ENCODE peak calls at places on chromosomes 5 and 9, in ten cellular contexts. One of them, this sample, is unnamed.

GRCh38 chr5:154478752-154479159 is 729 bp upstream of the HAND1 start:
- DNase-seq in A549: no peak
- DNase-seq in activated CD8-positive, alpha-beta T cell treated with anti-CD3 and anti-CD28 coated beads for 36 hours: no peak
- DNase-seq in MM.1S: no peak
- DNase-seq in A673: no peak
- DNase-seq in HT1080: no peak
- DNase-seq in psoas muscle: no peak
- DNase-seq in iPS DF 6.9: no peak
- DNase-seq in stimulated activated CD4-positive, alpha-beta T cell treated with anti-CD3 and anti-CD28 coated beads, Interleukin-15, amount 100 ng/mL, for 24 hours: no peak
- DNase-seq in germinal center: no peak
- DNase-seq in this sample: no peak

GRCh38 chr9:69577123-69577522 is 95.0 kb downstream of the APBA1 start:
- DNase-seq in stimulated activated CD4-positive, alpha-beta T cell treated with anti-CD3 and anti-CD28 coated beads, Interleukin-15, amount 100 ng/mL, for 24 hours: no peak
- DNase-seq in MM.1S: no peak
- DNase-seq in germinal center: no peak
- DNase-seq in activated CD8-positive, alpha-beta T cell treated with anti-CD3 and anti-CD28 coated beads for 36 hours: no peak
- DNase-seq in A673: no peak
- DNase-seq in HT1080: no peak
- DNase-seq in iPS DF 6.9: no peak
- DNase-seq in A549: no peak
- DNase-seq in psoas muscle: no peak
- DNase-seq in this sample: no peak

GRCh38 chr9:93673844-93674334 is 97.5 kb downstream of the PHF2 start:
- DNase-seq in activated CD8-positive, alpha-beta T cell treated with anti-CD3 and anti-CD28 coated beads for 36 hours: no peak
- DNase-seq in iPS DF 6.9: no peak
- DNase-seq in HT1080: no peak
- DNase-seq in A549: no peak
- DNase-seq in MM.1S: no peak
- DNase-seq in psoas muscle: no peak
- DNase-seq in germinal center: no peak
- DNase-seq in A673: no peak
- DNase-seq in stimulated activated CD4-positive, alpha-beta T cell treated with anti-CD3 and anti-CD28 coated beads, Interleukin-15, amount 100 ng/mL, for 24 hours: peak; percentile 0
- DNase-seq in this sample: no peak

GRCh38 chr9:69307446-69308216 is 17.4 kb upstream of the ENTREP1 start:
- DNase-seq in HT1080: no peak
- DNase-seq in A549: no peak
- DNase-seq in A673: peak; percentile 49
- DNase-seq in germinal center: no peak
- DNase-seq in activated CD8-positive, alpha-beta T cell treated with anti-CD3 and anti-CD28 coated beads for 36 hours: no peak
- DNase-seq in stimulated activated CD4-positive, alpha-beta T cell treated with anti-CD3 and anti-CD28 coated beads, Interleukin-15, amount 100 ng/mL, for 24 hours: no peak
- DNase-seq in MM.1S: no peak
- DNase-seq in iPS DF 6.9: peak; percentile 85
- DNase-seq in psoas muscle: no peak
- DNase-seq in this sample: no peak

GRCh38 chr5:104326966-104327365 is 764.4 kb upstream of the NUDT12 start:
- DNase-seq in A673: no peak
- DNase-seq in stimulated activated CD4-positive, alpha-beta T cell treated with anti-CD3 and anti-CD28 coated beads, Interleukin-15, amount 100 ng/mL, for 24 hours: no peak
- DNase-seq in germinal center: no peak
- DNase-seq in iPS DF 6.9: no peak
- DNase-seq in psoas muscle: no peak
- DNase-seq in HT1080: no peak
- DNase-seq in MM.1S: no peak
- DNase-seq in A549: no peak
- DNase-seq in activated CD8-positive, alpha-beta T cell treated with anti-CD3 and anti-CD28 coated beads for 36 hours: no peak
- DNase-seq in this sample: no peak

GRCh38 chr5:106290841-106291240 is 1379.9 kb downstream of the EFNA5 start:
- DNase-seq in HT1080: peak; percentile 34
- DNase-seq in A549: no peak
- DNase-seq in stimulated activated CD4-positive, alpha-beta T cell treated with anti-CD3 and anti-CD28 coated beads, Interleukin-15, amount 100 ng/mL, for 24 hours: no peak
- DNase-seq in A673: no peak
- DNase-seq in iPS DF 6.9: no peak
- DNase-seq in MM.1S: no peak
- DNase-seq in germinal center: no peak
- DNase-seq in psoas muscle: no peak
- DNase-seq in activated CD8-positive, alpha-beta T cell treated with anti-CD3 and anti-CD28 coated beads for 36 hours: no peak
- DNase-seq in this sample: no peak

GRCh38 chr9:135151905-135152304 is 64.4 kb downstream of the OLFM1 start:
- DNase-seq in A673: no peak
- DNase-seq in A549: no peak
- DNase-seq in stimulated activated CD4-positive, alpha-beta T cell treated with anti-CD3 and anti-CD28 coated beads, Interleukin-15, amount 100 ng/mL, for 24 hours: no peak
- DNase-seq in activated CD8-positive, alpha-beta T cell treated with anti-CD3 and anti-CD28 coated beads for 36 hours: no peak
- DNase-seq in psoas muscle: no peak
- DNase-seq in germinal center: no peak
- DNase-seq in iPS DF 6.9: no peak
- DNase-seq in MM.1S: no peak
- DNase-seq in HT1080: no peak
- DNase-seq in this sample: no peak

GRCh38 chr5:92605591-92605990 is 975.4 kb downstream of the NR2F1-AS1 start:
- DNase-seq in iPS DF 6.9: no peak
- DNase-seq in stimulated activated CD4-positive, alpha-beta T cell treated with anti-CD3 and anti-CD28 coated beads, Interleukin-15, amount 100 ng/mL, for 24 hours: no peak
- DNase-seq in psoas muscle: no peak
- DNase-seq in A673: peak; percentile 45
- DNase-seq in MM.1S: no peak
- DNase-seq in A549: no peak
- DNase-seq in germinal center: no peak
- DNase-seq in activated CD8-positive, alpha-beta T cell treated with anti-CD3 and anti-CD28 coated beads for 36 hours: no peak
- DNase-seq in HT1080: no peak
- DNase-seq in this sample: no peak

GRCh38 chr5:26877154-26877553 is 161.2 kb downstream of the CDH9 start:
- DNase-seq in A673: no peak
- DNase-seq in psoas muscle: no peak
- DNase-seq in MM.1S: peak; percentile 81
- DNase-seq in HT1080: no peak
- DNase-seq in activated CD8-positive, alpha-beta T cell treated with anti-CD3 and anti-CD28 coated beads for 36 hours: no peak
- DNase-seq in A549: no peak
- DNase-seq in iPS DF 6.9: no peak
- DNase-seq in germinal center: no peak
- DNase-seq in stimulated activated CD4-positive, alpha-beta T cell treated with anti-CD3 and anti-CD28 coated beads, Interleukin-15, amount 100 ng/mL, for 24 hours: no peak
- DNase-seq in this sample: no peak

GRCh38 chr9:137459601-137460362 is 648 bp upstream of the NSMF start:
- DNase-seq in MM.1S: no peak
- DNase-seq in A673: no peak
- DNase-seq in stimulated activated CD4-positive, alpha-beta T cell treated with anti-CD3 and anti-CD28 coated beads, Interleukin-15, amount 100 ng/mL, for 24 hours: no peak
- DNase-seq in activated CD8-positive, alpha-beta T cell treated with anti-CD3 and anti-CD28 coated beads for 36 hours: no peak
- DNase-seq in A549: no peak
- DNase-seq in psoas muscle: no peak
- DNase-seq in germinal center: no peak
- DNase-seq in iPS DF 6.9: no peak
- DNase-seq in HT1080: no peak
- DNase-seq in this sample: no peak

GRCh38 chr5:113487779-113488644 is at the start of gene MCC:
- DNase-seq in MM.1S: peak; percentile 31
- DNase-seq in A673: peak; percentile 83
- DNase-seq in iPS DF 6.9: peak; percentile 47
- DNase-seq in stimulated activated CD4-positive, alpha-beta T cell treated with anti-CD3 and anti-CD28 coated beads, Interleukin-15, amount 100 ng/mL, for 24 hours: peak; percentile 66
- DNase-seq in psoas muscle: peak; percentile 75
- DNase-seq in germinal center: peak; percentile 50
- DNase-seq in HT1080: peak; percentile 87
- DNase-seq in activated CD8-positive, alpha-beta T cell treated with anti-CD3 and anti-CD28 coated beads for 36 hours: peak; percentile 37
- DNase-seq in A549: peak; percentile 70
- DNase-seq in this sample: peak; percentile 30

GRCh38 chr9:126503333-126504085 is 110.2 kb upstream of the LMX1B start:
- DNase-seq in stimulated activated CD4-positive, alpha-beta T cell treated with anti-CD3 and anti-CD28 coated beads, Interleukin-15, amount 100 ng/mL, for 24 hours: no peak
- DNase-seq in HT1080: no peak
- DNase-seq in A549: no peak
- DNase-seq in activated CD8-positive, alpha-beta T cell treated with anti-CD3 and anti-CD28 coated beads for 36 hours: no peak
- DNase-seq in MM.1S: no peak
- DNase-seq in iPS DF 6.9: no peak
- DNase-seq in germinal center: no peak
- DNase-seq in A673: no peak
- DNase-seq in psoas muscle: peak; percentile 9
- DNase-seq in this sample: no peak

GRCh38 chr5:765948-766631 is 18.4 kb downstream of the ZDHHC11B start:
- DNase-seq in activated CD8-positive, alpha-beta T cell treated with anti-CD3 and anti-CD28 coated beads for 36 hours: no peak
- DNase-seq in psoas muscle: peak; percentile 30
- DNase-seq in germinal center: no peak
- DNase-seq in A673: no peak
- DNase-seq in HT1080: no peak
- DNase-seq in iPS DF 6.9: no peak
- DNase-seq in stimulated activated CD4-positive, alpha-beta T cell treated with anti-CD3 and anti-CD28 coated beads, Interleukin-15, amount 100 ng/mL, for 24 hours: peak; percentile 1
- DNase-seq in A549: no peak
- DNase-seq in MM.1S: no peak
- DNase-seq in this sample: no peak

GRCh38 chr9:104842698-104843097 is 78.8 kb downstream of the NIPSNAP3B start:
- DNase-seq in A549: no peak
- DNase-seq in iPS DF 6.9: no peak
- DNase-seq in activated CD8-positive, alpha-beta T cell treated with anti-CD3 and anti-CD28 coated beads for 36 hours: no peak
- DNase-seq in germinal center: no peak
- DNase-seq in stimulated activated CD4-positive, alpha-beta T cell treated with anti-CD3 and anti-CD28 coated beads, Interleukin-15, amount 100 ng/mL, for 24 hours: no peak
- DNase-seq in HT1080: no peak
- DNase-seq in A673: no peak
- DNase-seq in MM.1S: no peak
- DNase-seq in psoas muscle: no peak
- DNase-seq in this sample: no peak

GRCh38 chr5:1059884-1060263 is 51.3 kb downstream of the NKD2 start:
- DNase-seq in MM.1S: no peak
- DNase-seq in A673: no peak
- DNase-seq in iPS DF 6.9: no peak
- DNase-seq in HT1080: no peak
- DNase-seq in activated CD8-positive, alpha-beta T cell treated with anti-CD3 and anti-CD28 coated beads for 36 hours: no peak
- DNase-seq in stimulated activated CD4-positive, alpha-beta T cell treated with anti-CD3 and anti-CD28 coated beads, Interleukin-15, amount 100 ng/mL, for 24 hours: no peak
- DNase-seq in germinal center: no peak
- DNase-seq in psoas muscle: peak; percentile 10
- DNase-seq in A549: no peak
- DNase-seq in this sample: no peak

GRCh38 chr5:103915081-103915480 is 352.5 kb upstream of the NUDT12 start:
- DNase-seq in activated CD8-positive, alpha-beta T cell treated with anti-CD3 and anti-CD28 coated beads for 36 hours: no peak
- DNase-seq in HT1080: no peak
- DNase-seq in A673: no peak
- DNase-seq in iPS DF 6.9: no peak
- DNase-seq in stimulated activated CD4-positive, alpha-beta T cell treated with anti-CD3 and anti-CD28 coated beads, Interleukin-15, amount 100 ng/mL, for 24 hours: no peak
- DNase-seq in germinal center: no peak
- DNase-seq in MM.1S: no peak
- DNase-seq in A549: no peak
- DNase-seq in psoas muscle: no peak
- DNase-seq in this sample: no peak

GRCh38 chr9:129491486-129491855 is 129.4 kb downstream of the C9orf50 start:
- DNase-seq in MM.1S: no peak
- DNase-seq in stimulated activated CD4-positive, alpha-beta T cell treated with anti-CD3 and anti-CD28 coated beads, Interleukin-15, amount 100 ng/mL, for 24 hours: no peak
- DNase-seq in psoas muscle: no peak
- DNase-seq in HT1080: no peak
- DNase-seq in iPS DF 6.9: no peak
- DNase-seq in A673: no peak
- DNase-seq in A549: no peak
- DNase-seq in activated CD8-positive, alpha-beta T cell treated with anti-CD3 and anti-CD28 coated beads for 36 hours: no peak
- DNase-seq in germinal center: no peak
- DNase-seq in this sample: no peak

This sample was measured in GM06990.